ENCODE peak calls at places on chromosomes 11 and 22, in seven cellular contexts. One of them, this sample, is unnamed.

GRCh38 chr22:41123151-41123550 is 30.8 kb downstream of the EP300 start:
- DNase-seq in A673: no peak
- DNase-seq in fibroblast of lung: no peak
- DNase-seq in IMR-90: peak; percentile 20
- DNase-seq in cardiac muscle cell: no peak
- DNase-seq in breast epithelium: no peak
- DNase-seq in body of pancreas: no peak
- DNase-seq in this sample: no peak

GRCh38 chr11:108289699-108290098 is 66.8 kb downstream of the ATM start:
- DNase-seq in breast epithelium: no peak
- DNase-seq in A673: no peak
- DNase-seq in cardiac muscle cell: no peak
- DNase-seq in fibroblast of lung: no peak
- DNase-seq in body of pancreas: no peak
- DNase-seq in IMR-90: no peak
- DNase-seq in this sample: no peak

GRCh38 chr11:32233276-32233675 is 142.4 kb downstream of the RCN1 start:
- DNase-seq in IMR-90: no peak
- DNase-seq in fibroblast of lung: no peak
- DNase-seq in A673: no peak
- DNase-seq in body of pancreas: no peak
- DNase-seq in cardiac muscle cell: no peak
- DNase-seq in breast epithelium: no peak
- DNase-seq in this sample: no peak

GRCh38 chr11:10109836-10110235 is 184.2 kb downstream of the SBF2 start:
- DNase-seq in fibroblast of lung: peak; percentile 93
- DNase-seq in IMR-90: peak; percentile 83
- DNase-seq in A673: no peak
- DNase-seq in body of pancreas: no peak
- DNase-seq in cardiac muscle cell: no peak
- DNase-seq in breast epithelium: no peak
- DNase-seq in this sample: no peak

GRCh38 chr11:596374-596773 is 19.4 kb downstream of the IRF7 start:
- DNase-seq in breast epithelium: no peak
- DNase-seq in cardiac muscle cell: no peak
- DNase-seq in A673: no peak
- DNase-seq in IMR-90: no peak
- DNase-seq in fibroblast of lung: no peak
- DNase-seq in body of pancreas: no peak
- DNase-seq in this sample: no peak

GRCh38 chr11:126317681-126318641 is 14.1 kb downstream of the DCPS start:
- DNase-seq in breast epithelium: peak; percentile 49
- DNase-seq in fibroblast of lung: peak; percentile 91
- DNase-seq in body of pancreas: peak; percentile 38
- DNase-seq in cardiac muscle cell: no peak
- DNase-seq in A673: no peak
- DNase-seq in IMR-90: peak; percentile 83
- DNase-seq in this sample: peak; percentile 36

GRCh38 chr11:86551286-86551685 is 121.1 kb downstream of the ME3 start:
- DNase-seq in cardiac muscle cell: no peak
- DNase-seq in A673: peak; percentile 29
- DNase-seq in IMR-90: peak; percentile 95
- DNase-seq in fibroblast of lung: peak; percentile 90
- DNase-seq in body of pancreas: no peak
- DNase-seq in breast epithelium: no peak
- DNase-seq in this sample: no peak

GRCh38 chr22:23199159-23199558 is 18.9 kb downstream of the BCR start:
- DNase-seq in body of pancreas: no peak
- DNase-seq in breast epithelium: no peak
- DNase-seq in cardiac muscle cell: no peak
- DNase-seq in A673: no peak
- DNase-seq in IMR-90: peak; percentile 73
- DNase-seq in fibroblast of lung: no peak
- DNase-seq in this sample: no peak

GRCh38 chr11:93614111-93614784 is 47.2 kb upstream of the CEP295 start:
- DNase-seq in body of pancreas: no peak
- DNase-seq in cardiac muscle cell: no peak
- DNase-seq in A673: peak; percentile 48
- DNase-seq in IMR-90: no peak
- DNase-seq in breast epithelium: no peak
- DNase-seq in fibroblast of lung: no peak
- DNase-seq in this sample: peak; percentile 46

GRCh38 chr11:88431675-88432341 is 94.3 kb upstream of the CTSC start:
- DNase-seq in breast epithelium: no peak
- DNase-seq in cardiac muscle cell: no peak
- DNase-seq in A673: no peak
- DNase-seq in IMR-90: no peak
- DNase-seq in fibroblast of lung: no peak
- DNase-seq in body of pancreas: no peak
- DNase-seq in this sample: no peak

GRCh38 chr11:1733009-1733715 is 17.2 kb downstream of the IFITM10 start:
- DNase-seq in A673: no peak
- DNase-seq in cardiac muscle cell: no peak
- DNase-seq in IMR-90: no peak
- DNase-seq in breast epithelium: no peak
- DNase-seq in body of pancreas: no peak
- DNase-seq in fibroblast of lung: no peak
- DNase-seq in this sample: no peak

GRCh38 chr11:73760066-73760679 is 701 bp downstream of the RAB6A start:
- DNase-seq in cardiac muscle cell: peak; percentile 34
- DNase-seq in body of pancreas: peak; percentile 49
- DNase-seq in IMR-90: peak; percentile 11
- DNase-seq in fibroblast of lung: peak; percentile 50
- DNase-seq in A673: peak; percentile 19
- DNase-seq in breast epithelium: peak; percentile 61
- DNase-seq in this sample: no peak

GRCh38 chr22:50545522-50546325 is at the start of gene KLHDC7B:
- DNase-seq in body of pancreas: no peak
- DNase-seq in IMR-90: peak; percentile 35
- DNase-seq in cardiac muscle cell: no peak
- DNase-seq in breast epithelium: no peak
- DNase-seq in A673: peak; percentile 39
- DNase-seq in fibroblast of lung: peak; percentile 67
- DNase-seq in this sample: no peak

GRCh38 chr11:60985991-60986915 is 14.8 kb downstream of the CD6 start:
- DNase-seq in breast epithelium: peak; percentile 53
- DNase-seq in A673: no peak
- DNase-seq in cardiac muscle cell: no peak
- DNase-seq in body of pancreas: peak; percentile 51
- DNase-seq in fibroblast of lung: peak; percentile 10
- DNase-seq in IMR-90: peak; percentile 46
- DNase-seq in this sample: peak; percentile 82

GRCh38 chr11:108592591-108593213 is 866 bp downstream of the EXPH5 start:
- DNase-seq in breast epithelium: no peak
- DNase-seq in A673: peak; percentile 34
- DNase-seq in body of pancreas: peak; percentile 56
- DNase-seq in IMR-90: no peak
- DNase-seq in fibroblast of lung: no peak
- DNase-seq in cardiac muscle cell: peak; percentile 44
- DNase-seq in this sample: peak; percentile 34

GRCh38 chr11:108863528-108863927 is 198.7 kb downstream of the DDX10 start:
- DNase-seq in IMR-90: no peak
- DNase-seq in breast epithelium: no peak
- DNase-seq in body of pancreas: no peak
- DNase-seq in cardiac muscle cell: no peak
- DNase-seq in A673: no peak
- DNase-seq in fibroblast of lung: no peak
- DNase-seq in this sample: no peak

GRCh38 chr11:117989351-117990102 is 3.3 kb downstream of the IL10RA start:
- DNase-seq in body of pancreas: no peak
- DNase-seq in breast epithelium: no peak
- DNase-seq in A673: no peak
- DNase-seq in IMR-90: no peak
- DNase-seq in cardiac muscle cell: no peak
- DNase-seq in fibroblast of lung: no peak
- DNase-seq in this sample: no peak

GRCh38 chr11:132604446-132604845 is 927.9 kb downstream of the OPCML start:
- DNase-seq in body of pancreas: no peak
- DNase-seq in A673: no peak
- DNase-seq in breast epithelium: no peak
- DNase-seq in fibroblast of lung: peak; percentile 39
- DNase-seq in IMR-90: peak; percentile 63
- DNase-seq in cardiac muscle cell: no peak
- DNase-seq in this sample: no peak

GRCh38 chr11:69326622-69327219 is 32.8 kb downstream of the MYEOV start:
- DNase-seq in body of pancreas: no peak
- DNase-seq in A673: no peak
- DNase-seq in breast epithelium: no peak
- DNase-seq in IMR-90: no peak
- DNase-seq in cardiac muscle cell: no peak
- DNase-seq in fibroblast of lung: no peak
- DNase-seq in this sample: no peak

GRCh38 chr11:33321483-33321882 is 64.3 kb downstream of the HIPK3 start:
- DNase-seq in fibroblast of lung: no peak
- DNase-seq in body of pancreas: no peak
- DNase-seq in breast epithelium: no peak
- DNase-seq in cardiac muscle cell: no peak
- DNase-seq in A673: no peak
- DNase-seq in IMR-90: no peak
- DNase-seq in this sample: no peak
- H3K4me1 ChIP-seq in fibroblast of lung: peaks cover 5% of the 10 kb centered on the region
- H3K4me1 ChIP-seq in body of pancreas: peaks cover 40% of the 10 kb centered on the region
- H3K4me1 ChIP-seq in breast epithelium: no peaks in the 10 kb centered on the region
- H3K4me1 ChIP-seq in cardiac muscle cell: peaks cover 86% of the 10 kb centered on the region
- H3K4me1 ChIP-seq in A673: peaks cover 26% of the 10 kb centered on the region
- H3K4me1 ChIP-seq in IMR-90: peaks cover 16% of the 10 kb centered on the region
- H3K4me1 ChIP-seq in this sample: no peaks in the 10 kb centered on the region

GRCh38 chr11:130765369-130765768 is 150.9 kb downstream of the SNX19 start:
- DNase-seq in fibroblast of lung: no peak
- DNase-seq in A673: no peak
- DNase-seq in body of pancreas: no peak
- DNase-seq in IMR-90: no peak
- DNase-seq in cardiac muscle cell: no peak
- DNase-seq in breast epithelium: no peak
- DNase-seq in this sample: no peak

GRCh38 chr11:130760515-130761125 is 155.7 kb downstream of the SNX19 start:
- DNase-seq in body of pancreas: no peak
- DNase-seq in IMR-90: no peak
- DNase-seq in A673: no peak
- DNase-seq in cardiac muscle cell: no peak
- DNase-seq in fibroblast of lung: no peak
- DNase-seq in breast epithelium: no peak
- DNase-seq in this sample: no peak

GRCh38 chr11:130762342-130763037 is 153.8 kb downstream of the SNX19 start:
- DNase-seq in breast epithelium: peak; percentile 98
- DNase-seq in cardiac muscle cell: no peak
- DNase-seq in fibroblast of lung: no peak
- DNase-seq in IMR-90: no peak
- DNase-seq in A673: no peak
- DNase-seq in body of pancreas: peak; percentile 84
- DNase-seq in this sample: no peak

GRCh38 chr11:130763087-130763980 is 152.9 kb downstream of the SNX19 start:
- DNase-seq in body of pancreas: peak; percentile 22
- DNase-seq in A673: no peak
- DNase-seq in cardiac muscle cell: no peak
- DNase-seq in fibroblast of lung: no peak
- DNase-seq in breast epithelium: peak; percentile 61
- DNase-seq in IMR-90: peak; percentile 22
- DNase-seq in this sample: no peak

DNA sequence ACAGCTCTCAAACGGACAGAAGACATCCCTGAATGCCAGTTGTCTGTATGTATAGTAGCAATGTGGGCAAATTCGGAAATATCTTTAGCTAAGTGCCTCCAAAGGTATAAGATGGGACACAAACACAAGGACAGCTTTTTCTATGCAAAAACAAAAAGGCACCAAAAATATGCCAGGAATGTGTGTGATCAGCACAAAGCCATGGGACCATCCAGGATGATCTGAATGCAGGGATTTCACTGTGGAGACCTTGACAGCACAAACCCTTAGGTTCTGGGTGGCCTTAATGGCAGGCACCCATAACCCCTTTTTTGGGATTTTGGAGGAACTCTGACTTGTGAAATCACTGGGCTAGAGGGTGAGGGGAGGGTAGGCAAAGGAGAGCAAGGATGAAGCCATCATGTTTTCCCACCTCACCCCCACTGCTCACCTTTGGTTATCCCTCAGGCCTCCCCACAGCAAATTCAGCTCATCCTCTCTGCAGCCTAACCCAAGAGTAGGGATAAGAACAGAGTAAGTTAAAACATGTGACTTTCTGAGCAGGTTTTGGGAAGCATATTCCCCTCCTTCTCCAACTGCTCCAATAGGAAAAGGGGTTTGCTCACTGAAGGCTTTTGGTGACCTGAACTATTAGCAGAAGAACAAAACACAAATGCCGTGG is 154.6 kb downstream of the SNX19 start:
- DNase-seq in A673: no peak
- DNase-seq in breast epithelium: no peak
- DNase-seq in cardiac muscle cell: no peak
- DNase-seq in IMR-90: no peak
- DNase-seq in body of pancreas: no peak
- DNase-seq in fibroblast of lung: no peak
- DNase-seq in this sample: no peak
- H3K27me3 ChIP-seq in A673: no peaks in the 10 kb centered on the region
- H3K27me3 ChIP-seq in breast epithelium: no peaks in the 10 kb centered on the region
- H3K27me3 ChIP-seq in cardiac muscle cell: no peaks in the 10 kb centered on the region
- H3K27me3 ChIP-seq in IMR-90: peaks cover 11% of the 10 kb centered on the region
- H3K27me3 ChIP-seq in body of pancreas: no peaks in the 10 kb centered on the region
- H3K27me3 ChIP-seq in fibroblast of lung: no peaks in the 10 kb centered on the region
- H3K27me3 ChIP-seq in this sample: no peaks in the 10 kb centered on the region

GRCh38 chr11:62431171-62431895 is 12.5 kb downstream of the SCGB1A1 start:
- DNase-seq in body of pancreas: no peak
- DNase-seq in A673: no peak
- DNase-seq in IMR-90: peak; percentile 92
- DNase-seq in fibroblast of lung: peak; percentile 78
- DNase-seq in cardiac muscle cell: no peak
- DNase-seq in breast epithelium: no peak
- DNase-seq in this sample: no peak
- H3K4me1 ChIP-seq in body of pancreas: peaks cover 31% of the 10 kb centered on the region
- H3K4me1 ChIP-seq in A673: no peaks in the 10 kb centered on the region
- H3K4me1 ChIP-seq in IMR-90: peaks cover 32% of the 10 kb centered on the region
- H3K4me1 ChIP-seq in fibroblast of lung: peaks cover 28% of the 10 kb centered on the region
- H3K4me1 ChIP-seq in cardiac muscle cell: peaks cover 5% of the 10 kb centered on the region
- H3K4me1 ChIP-seq in breast epithelium: no peaks in the 10 kb centered on the region
- H3K4me1 ChIP-seq in this sample: peaks cover 17% of the 10 kb centered on the region

DNA sequence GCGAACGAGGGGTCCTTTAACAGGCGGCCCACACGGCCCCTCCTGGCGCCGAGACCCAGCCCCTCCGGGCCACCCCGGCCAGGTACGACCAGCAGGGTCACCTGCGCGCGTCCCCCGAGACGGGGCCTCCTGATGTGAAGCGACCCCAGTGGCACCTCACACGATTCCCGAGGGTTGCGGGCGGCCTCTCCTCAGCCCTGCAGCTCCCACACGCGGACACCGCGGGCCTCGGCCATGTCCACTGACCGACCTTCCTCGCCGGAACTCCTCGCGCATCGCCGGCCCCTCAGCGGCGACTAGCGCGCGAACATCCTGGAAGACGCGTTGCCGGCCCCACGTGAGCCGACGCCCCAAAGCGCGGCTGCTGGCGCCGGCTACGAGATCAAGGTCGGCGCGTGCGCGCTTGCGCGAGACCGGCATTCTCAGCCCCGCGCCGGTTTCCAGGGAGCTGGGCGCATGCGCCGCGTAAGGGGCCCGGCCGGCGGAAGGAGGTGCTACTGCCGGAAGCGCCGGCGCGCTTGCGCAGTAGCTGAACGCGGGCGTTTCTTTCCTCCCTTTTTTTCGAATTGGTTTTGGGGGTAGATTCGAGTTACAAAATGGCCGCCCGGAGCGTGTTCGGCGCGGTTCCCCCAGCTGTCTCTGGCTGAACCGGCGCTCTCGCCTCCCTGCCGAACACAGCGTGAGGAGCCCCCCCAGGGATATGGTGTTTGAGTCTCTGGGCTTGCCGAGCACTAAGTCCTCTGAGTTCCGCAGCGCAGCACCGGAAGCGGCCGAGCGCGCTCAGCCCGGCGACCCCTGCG is at the start of gene NUP50:
- DNase-seq in fibroblast of lung: peak; percentile 97
- DNase-seq in breast epithelium: peak; percentile 89
- DNase-seq in cardiac muscle cell: peak; percentile 97
- DNase-seq in body of pancreas: peak; percentile 96
- DNase-seq in IMR-90: peak; percentile 96
- DNase-seq in A673: peak; percentile 98
- DNase-seq in this sample: peak; percentile 97
- H3K27me3 ChIP-seq in fibroblast of lung: no peaks in the 10 kb centered on the region
- H3K27me3 ChIP-seq in breast epithelium: no peaks in the 10 kb centered on the region
- H3K27me3 ChIP-seq in cardiac muscle cell: no peaks in the 10 kb centered on the region
- H3K27me3 ChIP-seq in body of pancreas: no peaks in the 10 kb centered on the region
- H3K27me3 ChIP-seq in IMR-90: no peaks in the 10 kb centered on the region
- H3K27me3 ChIP-seq in A673: no peaks in the 10 kb centered on the region
- H3K27me3 ChIP-seq in this sample: no peaks in the 10 kb centered on the region